ENCODE peak calls at places on chromosomes 5 and 9, in six cellular contexts. V, U, I, S, W and K are unnamed samples.

GRCh38 chr9:76912631-76913275 is 6.8 kb upstream of the PRUNE2 start:
- DNase-seq in I (no peak), W (no peak), V (no peak), S (no peak), U (no peak), K (no peak)

GRCh38 chr5:177550120-177550519 is 4.2 kb downstream of the FAM193B start:
- DNase-seq in W (no peak), S (no peak), I (no peak), U (no peak), V (no peak), K (no peak)

GRCh38 chr5:146066968-146067367 is 38.4 kb downstream of the PLAC8L1 start:
- DNase-seq in W (no peak), U (no peak), S (no peak), I (no peak), V (no peak), K (no peak)

GRCh38 chr9:89372230-89372816 is 54.0 kb downstream of the SECISBP2 start:
- DNase-seq in V (no peak), I (no peak), S (no peak), W (no peak), U (no peak), K (no peak)

GRCh38 chr9:7216004-7216821 is 458.4 kb downstream of the KDM4C start:
- DNase-seq in U (no peak), W (no peak), S (no peak), I (no peak), V (no peak), K (no peak)

GRCh38 chr9:82961504-82962125 is 101.3 kb downstream of the RASEF start:
- DNase-seq in U (peak; percentile 87), V (peak; percentile 66), W (peak; percentile 26), I (peak; percentile 82), S (peak; percentile 90), K (peak; percentile 91)

GRCh38 chr5:149837680-149838269 is 106.8 kb downstream of the PDE6A start:
- DNase-seq in W (no peak), S (peak; percentile 63), I (peak; percentile 88), V (no peak), U (peak; percentile 42), K (peak; percentile 33)

GRCh38 chr5:126395198-126395597 is 28.0 kb upstream of the GRAMD2B start:
- DNase-seq in W (no peak), U (no peak), I (no peak), V (no peak), S (no peak), K (no peak)

GRCh38 chr5:14266686-14267085 is 123.5 kb downstream of the TRIO start:
- DNase-seq in I (no peak), U (no peak), W (no peak), S (no peak), V (no peak), K (no peak)

GRCh38 chr9:68640421-68641089 is 64.5 kb upstream of the PIP5K1B start:
- DNase-seq in I (no peak), S (no peak), V (no peak), U (no peak), W (peak; percentile 38), K (no peak)

GRCh38 chr9:129954868-129955550 is 88.0 kb downstream of the FNBP1 start:
- DNase-seq in U (no peak), I (no peak), S (no peak), W (no peak), V (no peak), K (no peak)

GRCh38 chr9:2745560-2746380 is 28.5 kb downstream of the KCNV2 start:
- DNase-seq in W (no peak), I (no peak), U (no peak), S (no peak), V (no peak), K (no peak)

GRCh38 chr9:129558551-129559505 is 62.1 kb downstream of the C9orf50 start:
- DNase-seq in U (no peak), W (no peak), V (no peak), I (peak; percentile 95), S (no peak), K (no peak)

GRCh38 chr5:96687812-96688453 is 25.8 kb downstream of the CAST start:
- DNase-seq in W (no peak), V (no peak), S (no peak), U (peak; percentile 66), I (no peak), K (no peak)

GRCh38 chr9:83070257-83070656 is 7.3 kb upstream of the RASEF start:
- DNase-seq in V (no peak), W (no peak), S (no peak), U (no peak), I (no peak), K (no peak)

GRCh38 chr9:114096041-114096511 is 3.0 kb downstream of the KIF12 start:
- DNase-seq in U (no peak), W (no peak), S (no peak), V (no peak), I (peak; percentile 65), K (no peak)

GRCh38 chr5:166018716-166019115 is 2272.7 kb upstream of the WWC1 start:
- DNase-seq in W (no peak), U (no peak), I (no peak), V (no peak), S (no peak), K (no peak)

GRCh38 chr5:177456591-177456964 is 10.0 kb downstream of the PRR7 start:
- DNase-seq in W (no peak), I (no peak), V (no peak), S (no peak), U (no peak), K (no peak)

GRCh38 chr5:41832430-41832829 is 37.8 kb downstream of the OXCT1 start:
- DNase-seq in U (no peak), V (no peak), I (no peak), S (no peak), W (no peak), K (no peak)

GRCh38 chr5:124253421-124253820 is 493.0 kb downstream of the ZNF608 start:
- DNase-seq in V (no peak), I (no peak), W (no peak), S (no peak), U (no peak), K (no peak)

GRCh38 chr5:71948206-71948605 is 159.1 kb upstream of the MAP1B start:
- DNase-seq in U (no peak), I (no peak), S (no peak), V (no peak), W (no peak), K (no peak)

GRCh38 chr9:16924311-16924915 is 53.9 kb upstream of the BNC2 start:
- DNase-seq in U (no peak), S (no peak), W (no peak), V (no peak), I (no peak), K (no peak)

GRCh38 chr9:132605387-132605786 is 23.0 kb downstream of the BARHL1 start:
- DNase-seq in I (no peak), V (no peak), U (no peak), S (no peak), W (no peak), K (no peak)

GRCh38 chr5:68379275-68380026 is 163.9 kb downstream of the PIK3R1 start:
- DNase-seq in S (peak; percentile 29), V (peak; percentile 52), U (no peak), I (no peak), W (no peak), K (no peak)

GRCh38 chr9:115668506-115668905 is 485.1 kb upstream of the PAPPA start:
- DNase-seq in W (no peak), V (no peak), I (no peak), S (no peak), U (no peak), K (no peak)

GRCh38 chr9:122076773-122077172 is 16.3 kb downstream of the TTLL11 start:
- DNase-seq in W (no peak), V (no peak), U (no peak), S (no peak), I (no peak), K (no peak)

GRCh38 chr9:122084276-122084675 is 8.8 kb downstream of the TTLL11 start:
- DNase-seq in W (no peak), U (no peak), S (no peak), V (no peak), I (no peak), K (no peak)

GRCh38 chr9:122085260-122085659 is 7.8 kb downstream of the TTLL11 start:
- DNase-seq in U (no peak), V (no peak), S (no peak), I (no peak), W (no peak), K (no peak)

GRCh38 chr9:122078557-122078956 is 14.6 kb downstream of the TTLL11 start:
- DNase-seq in V (no peak), W (no peak), U (no peak), I (no peak), S (no peak), K (no peak)

GRCh38 chr9:122080986-122081385 is 12.1 kb downstream of the TTLL11 start:
- DNase-seq in V (no peak), W (no peak), S (no peak), U (no peak), I (no peak), K (no peak)
- H3K27ac ChIP-seq in V (peak overlapping the region; percentile 44), W (no peak overlapping the region), S (no peak overlapping the region), U (no peak overlapping the region), I (no peak overlapping the region), K (no peak overlapping the region)

GRCh38 chr9:37926737-37927590 is 23.0 kb upstream of the SLC25A51 start:
- DNase-seq in S (no peak), V (no peak), W (no peak), U (no peak), I (no peak), K (no peak)
- H3K4me1 ChIP-seq in S (no peaks in the 10 kb centered on the region), V (no peaks in the 10 kb centered on the region), W (no peaks in the 10 kb centered on the region), U (no peaks in the 10 kb centered on the region), I (no peaks in the 10 kb centered on the region), K (peaks cover 2% of the 10 kb centered on the region)

DNA sequence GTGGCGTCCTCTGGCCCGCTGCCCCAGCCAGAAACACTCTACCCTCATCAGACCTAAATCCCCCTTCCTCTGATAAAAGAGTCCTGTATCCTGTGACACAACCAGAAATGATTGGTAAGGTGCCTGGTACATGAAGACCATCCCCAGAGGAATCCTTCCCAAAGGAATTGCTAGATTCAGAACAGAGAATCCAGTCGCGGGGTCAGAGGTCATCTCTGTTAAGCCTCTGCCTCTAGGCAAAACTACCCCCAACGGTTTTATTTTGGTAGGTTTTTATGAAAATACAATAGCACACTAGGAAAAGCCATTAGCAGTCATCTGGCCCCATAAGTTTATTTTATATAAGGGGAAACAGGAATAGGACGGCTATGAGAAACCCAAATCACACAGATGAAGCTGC is 102.4 kb upstream of the HAND1 start:
- DNase-seq in I (no peak), U (no peak), S (no peak), V (no peak), W (no peak), K (no peak)
- H3K27ac ChIP-seq in I (no peak overlapping the region), U (no peak overlapping the region), S (no peak overlapping the region), V (no peak overlapping the region), W (no peak overlapping the region), K (no peak overlapping the region)

GRCh38 chr5:1105350-1106265 is 6.3 kb downstream of the SLC12A7 start:
- DNase-seq in W (no peak), V (no peak), I (no peak), S (peak; percentile 92), U (peak; percentile 98), K (no peak)
- H3K4me1 ChIP-seq in W (peaks cover 22% of the 10 kb centered on the region), V (no peaks in the 10 kb centered on the region), I (peaks cover 12% of the 10 kb centered on the region), S (peaks cover 43% of the 10 kb centered on the region), U (peaks cover 33% of the 10 kb centered on the region), K (peaks cover 38% of the 10 kb centered on the region)

GRCh38 chr5:90902681-90903386 is 344.2 kb downstream of the ADGRV1 start:
- DNase-seq in S (no peak), I (no peak), U (no peak), V (no peak), W (no peak), K (no peak)
- H3K27ac ChIP-seq in S (no peak overlapping the region), I (no peak overlapping the region), U (no peak overlapping the region), V (no peak overlapping the region), W (no peak overlapping the region), K (no peak overlapping the region)